ENCODE peak calls at places on chromosomes 3 and 15, in seven cellular contexts. X is cardiac fibroblast, J is GM20000, Q is astrocyte of the cerebellum, G is HFF-Myc, P is heart left ventricle, N is activated B cell treated with CpG ODN at 0.5 μM for 24 hours. Y is an unnamed sample.

GRCh38 chr3:124478834-124479233 is 251.4 kb upstream of the UMPS start:
- DNase-seq in X (no peak), J (no peak), Q (no peak), G (no peak), P (no peak), N (no peak), Y (no peak)

GRCh38 chr3:24539699-24540098 is 45.0 kb upstream of the THRB start:
- DNase-seq in X (no peak), J (no peak), Q (no peak), G (no peak), P (no peak), N (no peak), Y (no peak)

GRCh38 chr15:66165856-66166255 is 87.7 kb downstream of the MEGF11 start:
- DNase-seq in X (no peak), J (no peak), Q (no peak), G (no peak), P (peak), N (no peak), Y (no peak)

GRCh38 chr3:192816274-192816853 is 89.0 kb upstream of the FGF12 start:
- DNase-seq in X (peak), J (no peak), Q (no peak), G (peak), P (no peak), N (no peak), Y (peak)

GRCh38 chr15:45521596-45522167 is 873 bp downstream of the SLC30A4 start:
- DNase-seq in X (peak), J (peak), Q (no peak), G (no peak), P (no peak), N (no peak), Y (no peak)

GRCh38 chr3:195881276-195881988 is 26.9 kb downstream of the TNK2 start:
- DNase-seq in X (no peak), J (no peak), Q (no peak), G (no peak), P (peak), N (no peak), Y (no peak)

GRCh38 chr3:24365168-24365567 is 129.5 kb downstream of the THRB start:
- DNase-seq in X (peak), J (no peak), Q (peak), G (peak), P (no peak), N (no peak), Y (no peak)

GRCh38 chr3:177929310-177929709 is 606.9 kb upstream of the KCNMB2 start:
- DNase-seq in X (peak), J (no peak), Q (no peak), G (no peak), P (no peak), N (no peak), Y (no peak)

GRCh38 chr3:156274791-156275190 is 154.4 kb downstream of the KCNAB1 start:
- DNase-seq in X (no peak), J (no peak), Q (no peak), G (no peak), P (no peak), N (no peak), Y (no peak)

GRCh38 chr3:38267689-38268477 is 2.3 kb downstream of the SLC22A13 start:
- DNase-seq in X (no peak), J (no peak), Q (no peak), G (no peak), P (no peak), N (no peak), Y (no peak)

GRCh38 chr15:77026501-77027110 is 31.7 kb downstream of the PSTPIP1 start:
- DNase-seq in X (no peak), J (no peak), Q (no peak), G (no peak), P (peak), N (no peak), Y (no peak)

GRCh38 chr3:29773481-29773880 is 492.6 kb downstream of the RBMS3 start:
- DNase-seq in X (no peak), J (no peak), Q (no peak), G (no peak), P (no peak), N (no peak), Y (no peak)

GRCh38 chr3:118682916-118683315 is 351.7 kb downstream of the IGSF11 start:
- DNase-seq in X (no peak), J (no peak), Q (no peak), G (no peak), P (no peak), N (no peak), Y (no peak)

GRCh38 chr15:97604673-97605072 is 355.8 kb upstream of the ARRDC4 start:
- DNase-seq in X (no peak), J (no peak), Q (no peak), G (no peak), P (no peak), N (no peak), Y (no peak)

GRCh38 chr3:53154731-53155320 is 6.2 kb upstream of the PRKCD start:
- DNase-seq in X (no peak), J (no peak), Q (no peak), G (no peak), P (no peak), N (no peak), Y (no peak)

GRCh38 chr3:128497305-128498126 is 4.5 kb upstream of the GATA2 start:
- DNase-seq in X (peak), J (peak), Q (no peak), G (no peak), P (peak), N (peak), Y (peak)

GRCh38 chr3:13811614-13812013 is 68.3 kb downstream of the WNT7A start:
- DNase-seq in X (no peak), J (no peak), Q (no peak), G (no peak), P (no peak), N (no peak), Y (no peak)

GRCh38 chr3:63343674-63344073 is 65.6 kb downstream of the SYNPR start:
- DNase-seq in X (peak), J (no peak), Q (peak), G (peak), P (peak), N (no peak), Y (no peak)

GRCh38 chr15:78437107-78437761 is 782 bp upstream of the IREB2 start:
- DNase-seq in X (no peak), J (no peak), Q (no peak), G (no peak), P (peak), N (no peak), Y (no peak)

GRCh38 chr15:37880835-37881153 is 53.6 kb upstream of the TMCO5A start:
- DNase-seq in X (no peak), J (no peak), Q (no peak), G (no peak), P (no peak), N (no peak), Y (no peak)
- TF ChIP-seq CTCF in X (no peak), J (no peak), Q (no peak), G (no peak), P (no peak), N (no peak), Y (no peak)

GRCh38 chr3:1439395-1439794 is 346.6 kb downstream of the CNTN6 start:
- DNase-seq in X (no peak), J (no peak), Q (no peak), G (no peak), P (no peak), N (no peak), Y (no peak)
- TF ChIP-seq CTCF in X (no peak), J (no peak), Q (peak), G (no peak), P (no peak), N (no peak), Y (peak)

GRCh38 chr3:54830658-54831057 is 97.2 kb downstream of the LRTM1 start:
- DNase-seq in X (peak), J (peak), Q (no peak), G (no peak), P (no peak), N (no peak), Y (no peak)
- TF ChIP-seq CTCF in X (peak), J (peak), Q (peak), G (peak), P (peak), N (no peak), Y (peak)

GRCh38 chr15:89333011-89333860 is 1.4 kb downstream of the POLG start:
- DNase-seq in X (no peak), J (peak), Q (no peak), G (no peak), P (peak), N (no peak), Y (no peak)

GRCh38 chr15:89329329-89330084 is 5.1 kb downstream of the POLG start:
- DNase-seq in X (no peak), J (no peak), Q (no peak), G (no peak), P (no peak), N (no peak), Y (no peak)

GRCh38 chr15:89330119-89330518 is 4.5 kb downstream of the POLG start:
- DNase-seq in X (no peak), J (no peak), Q (no peak), G (no peak), P (no peak), N (no peak), Y (no peak)

GRCh38 chr15:89332446-89332845 is 2.2 kb downstream of the POLG start:
- DNase-seq in X (peak), J (peak), Q (no peak), G (no peak), P (no peak), N (no peak), Y (no peak)

GRCh38 chr15:89330881-89331595 is 3.6 kb downstream of the POLG start:
- DNase-seq in X (no peak), J (no peak), Q (no peak), G (no peak), P (no peak), N (no peak), Y (no peak)
- TF ChIP-seq CTCF in X (no peak), J (no peak), Q (no peak), G (no peak), P (no peak), N (no peak), Y (no peak)

Y was measured in D721Med.